ENCODE peak calls at places on chromosomes 2 and 18, in six cellular contexts. J is right atrium auricular region, N is tibial artery, Q is astrocyte, Z is ovary, I is lower lobe of right lung. G is an unnamed sample. For H3K9me3, the result is how much of the 10 kb centered on the place peaks cover.

GRCh38 chr2:207012461-207012860 is 73.1 kb downstream of the CPO start:
- DNase-seq in J (no peak), N (no peak), Q (no peak), Z (no peak), I (no peak), G (no peak)

GRCh38 chr2:223058952-223059716 is 7.1 kb downstream of the KCNE4 start:
- DNase-seq in J (no peak), N (no peak), Q (peak), Z (no peak), I (no peak), G (no peak)

GRCh38 chr2:127575941-127576432 is 40.5 kb downstream of the MYO7B start:
- DNase-seq in J (no peak), N (no peak), Q (no peak), Z (no peak), I (no peak), G (no peak)

GRCh38 chr2:235049069-235049468 is 97.3 kb downstream of the SH3BP4 start:
- DNase-seq in J (no peak), N (peak), Q (no peak), Z (no peak), I (no peak), G (no peak)

GRCh38 chr2:197869501-197870111 is 65.2 kb downstream of the PLCL1 start:
- DNase-seq in J (no peak), N (no peak), Q (peak), Z (no peak), I (no peak), G (peak)

GRCh38 chr2:215356948-215357461 is 45.1 kb downstream of the ATIC start:
- DNase-seq in J (no peak), N (no peak), Q (no peak), Z (no peak), I (no peak), G (no peak)

GRCh38 chr2:172950565-172950964 is 125.1 kb upstream of the MAP3K20 start:
- DNase-seq in J (no peak), N (no peak), Q (no peak), Z (no peak), I (no peak), G (no peak)

GRCh38 chr18:6057604-6058003 is 162.3 kb upstream of the TMEM200C start:
- DNase-seq in J (no peak), N (no peak), Q (peak), Z (no peak), I (no peak), G (no peak)

GRCh38 chr2:37000273-37000780 is 34.0 kb upstream of the STRN start:
- DNase-seq in J (no peak), N (no peak), Q (peak), Z (no peak), I (no peak), G (no peak)

GRCh38 chr2:81290846-81291245 is 986.3 kb upstream of the LRRTM1 start:
- DNase-seq in J (no peak), N (no peak), Q (no peak), Z (no peak), I (no peak), G (no peak)
- H3K9me3 ChIP-seq in J (under half), N (under half), Q (under half), Z (under half), I (under half), G (under half)

DNA sequence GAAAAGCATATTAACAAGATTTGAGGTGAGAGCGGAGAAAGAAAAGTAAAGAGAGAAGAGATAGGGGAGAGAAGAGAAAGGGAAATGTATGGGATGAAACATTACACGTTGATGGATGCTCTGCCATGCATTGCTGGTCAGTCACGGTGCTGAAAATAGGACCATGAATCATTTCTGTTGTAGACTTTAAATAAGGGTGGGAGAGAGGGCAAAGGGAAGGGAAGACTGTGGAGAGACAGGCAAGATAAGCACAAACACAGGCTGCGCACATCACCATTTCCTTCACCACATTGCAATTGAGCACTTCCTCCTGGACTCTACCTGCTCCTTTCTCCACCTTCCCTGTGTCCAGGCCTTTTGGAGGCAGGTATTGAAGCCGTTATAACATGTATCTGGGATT is 372.6 kb upstream of the ST6GAL2 start:
- DNase-seq in J (no peak), N (no peak), Q (no peak), Z (no peak), I (no peak), G (no peak)
- TF ChIP-seq CTCF in J (no peak), N (no peak), Q (no peak), Z (no peak), I (no peak), G (no peak)

DNA sequence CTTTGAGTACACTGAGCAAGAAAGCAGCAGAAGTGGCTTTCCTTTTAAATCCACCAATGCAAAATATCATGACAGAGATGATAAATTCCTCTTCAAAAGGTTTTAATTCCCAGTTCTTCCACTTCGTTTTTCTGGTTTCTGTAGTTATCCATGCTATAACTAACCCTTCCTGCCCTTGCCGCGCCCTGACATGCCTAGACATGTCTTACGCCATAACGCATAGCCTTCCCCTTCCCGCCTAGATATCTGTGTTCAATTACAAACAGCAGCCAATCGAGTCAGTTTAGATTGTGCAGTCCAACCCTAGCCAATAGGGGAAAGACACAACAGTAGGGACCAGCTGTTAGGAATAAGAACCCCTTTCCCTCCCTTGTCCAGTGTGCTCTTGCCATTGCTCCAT is 16.1 kb downstream of the PRPF40A start:
- DNase-seq in J (no peak), N (no peak), Q (no peak), Z (no peak), I (no peak), G (no peak)
- H3K9me3 ChIP-seq in J (under half), N (under half), Q (under half), Z (under half), I (under half), G (under half)

GRCh38 chr2:153870308-153870707 is 1.4 kb upstream of the GALNT13 start:
- DNase-seq in J (no peak), N (no peak), Q (no peak), Z (no peak), I (no peak), G (no peak)
- TF ChIP-seq CTCF in J (no peak), N (no peak), Q (no peak), Z (no peak), I (no peak), G (no peak)

GRCh38 chr2:69531186-69531585 is 94.0 kb upstream of the NFU1 start:
- DNase-seq in J (no peak), N (no peak), Q (no peak), Z (no peak), I (no peak), G (no peak)

GRCh38 chr2:69539549-69539908 is 102.3 kb upstream of the NFU1 start:
- DNase-seq in J (no peak), N (no peak), Q (no peak), Z (no peak), I (no peak), G (no peak)

GRCh38 chr2:69538872-69539548 is 101.8 kb upstream of the NFU1 start:
- DNase-seq in J (no peak), N (no peak), Q (no peak), Z (no peak), I (no peak), G (no peak)

GRCh38 chr2:69538249-69538648 is 101.0 kb upstream of the NFU1 start:
- DNase-seq in J (no peak), N (no peak), Q (no peak), Z (no peak), I (no peak), G (no peak)

DNA sequence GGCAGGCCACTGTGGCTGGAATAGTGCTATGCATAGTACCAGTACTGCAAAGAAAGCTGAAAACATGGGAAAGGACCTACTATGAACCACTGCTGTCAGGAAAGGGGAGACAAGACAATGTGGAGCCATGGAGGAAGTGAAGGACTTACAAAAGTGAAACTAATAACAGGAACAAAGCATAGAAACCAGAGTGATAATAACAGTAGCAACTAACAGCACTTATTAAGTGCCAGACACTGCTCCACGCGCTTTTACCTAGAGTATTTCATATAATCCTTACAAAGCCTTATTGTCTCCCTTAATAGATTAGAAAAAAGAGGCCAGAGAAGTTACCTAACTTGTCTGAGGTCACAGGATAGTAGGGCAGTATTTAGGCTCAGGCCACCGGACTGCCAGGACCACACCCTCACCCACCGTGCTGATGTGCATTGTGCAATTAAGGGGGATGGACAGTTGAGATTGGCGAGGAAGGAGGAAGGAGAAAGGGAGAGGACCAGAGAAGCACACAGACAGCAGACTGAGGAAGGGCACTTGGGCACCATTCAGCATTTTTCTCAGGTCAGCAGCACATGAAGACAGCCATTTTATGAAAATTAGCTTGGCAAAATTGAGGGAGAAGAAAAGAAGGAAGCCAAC is 98.6 kb upstream of the NFU1 start:
- DNase-seq in J (no peak), N (no peak), Q (no peak), Z (no peak), I (no peak), G (no peak)
- H3K9me3 ChIP-seq in J (under half), N (under half), Q (under half), Z (under half), I (under half), G (under half)

DNA sequence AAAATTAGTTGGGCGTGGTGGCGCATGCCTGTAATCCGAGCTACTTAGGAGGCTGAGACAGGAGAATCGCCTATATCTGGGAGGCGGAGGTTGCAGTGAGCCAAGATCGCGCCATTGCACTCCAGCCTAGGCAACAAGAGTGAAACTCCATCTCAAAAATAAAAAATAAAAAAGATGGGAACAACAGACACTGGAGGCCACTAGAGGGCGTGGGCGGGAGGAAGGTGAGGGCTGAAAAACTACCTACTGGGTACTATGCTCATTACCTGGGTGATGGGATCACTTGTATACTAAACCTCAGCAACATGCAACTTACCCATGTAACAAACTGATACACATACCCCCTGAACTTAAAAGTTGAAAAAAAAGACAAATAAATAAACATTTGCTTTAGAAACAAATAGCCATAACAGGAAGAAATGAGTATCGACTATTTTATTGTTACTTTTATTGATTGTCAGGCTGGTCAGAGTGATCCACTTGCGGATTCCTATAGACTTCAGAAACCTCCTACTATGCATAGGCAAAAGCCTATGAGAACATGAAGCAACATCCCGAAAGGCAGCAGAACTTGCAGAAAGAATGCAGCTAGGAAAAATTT is 61.0 kb downstream of the TMEM163 start:
- DNase-seq in J (no peak), N (no peak), Q (no peak), Z (no peak), I (no peak), G (no peak)
- TF ChIP-seq CTCF in J (no peak), N (peak), Q (peak), Z (no peak), I (peak), G (peak)